ENCODE peak calls at places on chromosomes 1 and 21, in six cellular contexts. E is IMR-90, D is neuronal stem cell, U is mesenchymal stem cell, M is mesendoderm, I is trophoblast cell. C is an unnamed sample.

GRCh38 chr1:187310038-187310437 is 481.3 kb downstream of the PLA2G4A start:
- DNase-seq in E (no peak), D (no peak), U (no peak), M (no peak), I (no peak), C (no peak)

GRCh38 chr1:93579891-93580290 is 101.7 kb downstream of the BCAR3 start:
- DNase-seq in E (peak; percentile 97), D (no peak), U (peak; percentile 90), M (peak; percentile 45), I (peak; percentile 90), C (no peak)

GRCh38 chr1:102970496-102971078 is 137.7 kb downstream of the COL11A1 start:
- DNase-seq in E (peak; percentile 75), D (peak; percentile 37), U (peak; percentile 65), M (peak; percentile 75), I (peak; percentile 6), C (peak; percentile 32)

GRCh38 chr1:17094664-17095063 is 24.6 kb downstream of the PADI2 start:
- DNase-seq in E (peak; percentile 34), D (no peak), U (peak; percentile 19), M (no peak), I (no peak), C (no peak)

GRCh38 chr1:179812501-179813292 is 64.9 kb downstream of the TOR1AIP2 start:
- DNase-seq in E (peak; percentile 19), D (no peak), U (no peak), M (no peak), I (no peak), C (no peak)

GRCh38 chr1:186325239-186325638 is 49.8 kb downstream of the TPR start:
- DNase-seq in E (peak; percentile 29), D (no peak), U (peak; percentile 34), M (peak; percentile 23), I (no peak), C (no peak)

GRCh38 chr1:70034403-70034802 is 171.0 kb downstream of the LRRC40 start:
- DNase-seq in E (peak; percentile 77), D (peak; percentile 31), U (peak; percentile 58), M (peak; percentile 90), I (peak; percentile 6), C (peak; percentile 72)

GRCh38 chr21:25568230-25568629 is 39.1 kb downstream of the MRPL39 start:
- DNase-seq in E (peak; percentile 78), D (no peak), U (peak; percentile 80), M (peak; percentile 11), I (no peak), C (no peak)

GRCh38 chr1:9093096-9093495 is 23.7 kb upstream of the SLC2A5 start:
- DNase-seq in E (no peak), D (no peak), U (no peak), M (no peak), I (no peak), C (no peak)

GRCh38 chr1:212285685-212286436 is 651 bp downstream of the PPP2R5A start:
- DNase-seq in E (peak; percentile 35), D (peak; percentile 47), U (peak; percentile 62), M (peak; percentile 82), I (peak; percentile 45), C (peak; percentile 62)

GRCh38 chr1:34975312-34975711 is 9.8 kb downstream of the TMEM35B start:
- DNase-seq in E (peak; percentile 12), D (no peak), U (no peak), M (peak; percentile 61), I (no peak), C (no peak)

GRCh38 chr1:98371767-98372166 is 289.8 kb upstream of the SNX7 start:
- DNase-seq in E (no peak), D (no peak), U (no peak), M (no peak), I (no peak), C (no peak)

GRCh38 chr1:152515454-152515823 is 1.2 kb downstream of the CRCT1 start:
- DNase-seq in E (peak; percentile 4), D (no peak), U (no peak), M (peak; percentile 1), I (no peak), C (no peak)
- H3K23ac ChIP-seq in E (no peak overlapping the region), D (no peak overlapping the region), U (no peak overlapping the region), M (no peak overlapping the region), I (no peak overlapping the region), C (no peak overlapping the region)

GRCh38 chr1:72018562-72018961 is 263.8 kb downstream of the NEGR1 start:
- DNase-seq in E (no peak), D (no peak), U (no peak), M (no peak), I (no peak), C (no peak)
- H3K23ac ChIP-seq in E (no peak overlapping the region), D (no peak overlapping the region), U (no peak overlapping the region), M (no peak overlapping the region), I (no peak overlapping the region), C (no peak overlapping the region)

GRCh38 chr1:226649244-226649643 is 89.8 kb downstream of the ITPKB start:
- DNase-seq in E (no peak), D (no peak), U (no peak), M (no peak), I (no peak), C (no peak)
- H3K23ac ChIP-seq in E (no peak overlapping the region), D (peak overlapping the region; percentile 74), U (no peak overlapping the region), M (no peak overlapping the region), I (peak overlapping the region; percentile 8), C (peak overlapping the region; percentile 2)

GRCh38 chr1:2277741-2278488 is 49.8 kb downstream of the SKI start:
- DNase-seq in E (no peak), D (no peak), U (peak; percentile 15), M (peak; percentile 54), I (no peak), C (peak; percentile 38)
- H3K23ac ChIP-seq in E (peak overlapping the region; percentile 76), D (peak overlapping the region; percentile 99), U (no peak overlapping the region), M (no peak overlapping the region), I (no peak overlapping the region), C (peak overlapping the region; percentile 23)

DNA sequence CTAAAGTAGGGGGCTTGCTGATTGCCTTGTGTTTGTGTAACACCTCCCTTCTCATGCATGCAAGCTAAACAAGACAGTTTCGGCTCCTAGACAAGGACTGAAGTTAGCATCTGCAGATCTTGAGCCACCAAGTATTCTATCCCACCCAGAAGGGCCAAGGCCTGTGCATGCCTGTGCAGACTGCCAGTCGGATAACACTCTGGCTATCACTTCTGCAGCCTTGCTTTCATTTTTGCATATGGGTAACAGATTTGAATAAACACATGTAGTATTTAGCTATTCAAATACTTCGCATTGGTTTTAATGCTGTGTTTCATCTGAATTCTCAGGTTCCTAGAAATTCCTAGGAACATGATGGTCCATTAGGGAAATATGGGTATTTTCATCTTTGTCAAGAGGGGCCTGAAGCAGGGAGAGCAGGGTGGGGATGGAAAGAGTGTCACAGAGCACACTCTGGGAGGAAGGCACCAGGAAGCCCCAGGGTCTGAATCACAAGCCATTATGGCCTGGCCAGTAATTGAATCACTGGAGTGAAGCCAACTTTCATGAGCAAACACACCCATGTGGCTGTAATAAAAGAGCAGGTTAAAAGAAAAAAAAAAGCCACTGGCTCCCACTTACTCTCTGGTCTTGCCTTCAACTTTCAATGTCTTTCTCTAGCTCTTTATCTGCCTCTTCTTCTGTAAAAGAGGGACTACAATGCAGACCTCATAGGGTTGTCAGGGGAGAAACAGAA is 28.2 kb downstream of the GADD45A start:
- DNase-seq in E (peak; percentile 91), D (no peak), U (peak; percentile 87), M (no peak), I (no peak), C (no peak)
- H3K23ac ChIP-seq in E (peak overlapping the region; percentile 34), D (no peak overlapping the region), U (no peak overlapping the region), M (no peak overlapping the region), I (no peak overlapping the region), C (no peak overlapping the region)

DNA sequence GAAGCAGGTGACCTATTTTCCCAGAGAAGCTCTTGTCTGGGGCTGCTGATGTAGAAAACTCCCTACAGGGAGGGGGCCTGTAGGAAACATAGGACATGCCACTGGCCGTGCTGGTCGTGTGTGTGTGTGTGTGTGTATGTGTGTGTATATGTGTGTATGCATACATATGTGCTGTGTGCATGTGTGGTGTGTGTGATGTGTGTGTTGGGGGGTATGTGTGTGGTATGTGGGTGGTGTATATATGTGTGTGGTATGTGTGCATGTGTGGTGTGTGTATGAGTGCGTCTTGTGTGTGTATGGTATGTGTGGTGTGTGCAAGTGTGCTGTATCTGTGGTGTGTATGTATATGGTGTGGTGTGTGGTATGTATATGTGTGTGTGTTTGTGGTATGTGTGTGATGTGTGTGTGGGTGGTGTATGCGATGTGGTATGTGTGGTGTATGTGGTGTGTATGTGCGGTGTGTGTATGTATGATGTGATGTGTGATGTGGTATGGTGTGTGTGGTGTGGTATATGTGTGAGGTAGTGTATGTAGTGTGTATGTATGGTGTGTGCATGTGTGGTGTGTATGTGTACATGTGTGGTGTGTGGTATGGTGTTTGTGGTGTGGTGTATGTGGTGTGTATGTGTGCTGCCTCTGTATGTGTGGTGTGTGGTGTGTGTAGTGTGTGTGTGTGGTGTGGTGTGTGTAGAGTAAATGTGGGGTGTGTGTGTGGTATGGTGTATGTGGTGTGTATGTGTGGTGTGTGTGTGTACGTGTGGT is 120.9 kb upstream of the CACHD1 start:
- DNase-seq in E (no peak), D (no peak), U (no peak), M (no peak), I (no peak), C (no peak)
- H3K23ac ChIP-seq in E (no peak overlapping the region), D (peak overlapping the region; percentile 97), U (no peak overlapping the region), M (no peak overlapping the region), I (peak overlapping the region; percentile 62), C (no peak overlapping the region)

GRCh38 chr1:24641646-24642151 is 1.4 kb upstream of the SRRM1 start:
- DNase-seq in E (peak; percentile 16), D (no peak), U (peak; percentile 48), M (peak; percentile 37), I (no peak), C (peak; percentile 35)

GRCh38 chr1:24643362-24644346 is 552 bp downstream of the SRRM1 start:
- DNase-seq in E (no peak), D (no peak), U (peak; percentile 24), M (peak; percentile 60), I (no peak), C (no peak)

GRCh38 chr1:24640288-24640687 is 2.8 kb upstream of the SRRM1 start:
- DNase-seq in E (no peak), D (no peak), U (no peak), M (peak; percentile 14), I (no peak), C (peak; percentile 54)

GRCh38 chr1:24639881-24640280 is 3.2 kb upstream of the SRRM1 start:
- DNase-seq in E (no peak), D (no peak), U (no peak), M (no peak), I (no peak), C (no peak)

GRCh38 chr1:24642481-24643361 is at the start of gene SRRM1:
- DNase-seq in E (peak; percentile 100), D (peak; percentile 99), U (peak; percentile 100), M (peak; percentile 100), I (peak; percentile 99), C (peak; percentile 100)
- H3K23ac ChIP-seq in E (peak within 1 kb of the TSS; percentile 99), D (peak within 1 kb of the TSS; percentile 9), U (peak within 1 kb of the TSS; percentile 97), M (peak within 1 kb of the TSS; percentile 98), I (no peak within 1 kb of the TSS), C (no peak within 1 kb of the TSS)

DNA sequence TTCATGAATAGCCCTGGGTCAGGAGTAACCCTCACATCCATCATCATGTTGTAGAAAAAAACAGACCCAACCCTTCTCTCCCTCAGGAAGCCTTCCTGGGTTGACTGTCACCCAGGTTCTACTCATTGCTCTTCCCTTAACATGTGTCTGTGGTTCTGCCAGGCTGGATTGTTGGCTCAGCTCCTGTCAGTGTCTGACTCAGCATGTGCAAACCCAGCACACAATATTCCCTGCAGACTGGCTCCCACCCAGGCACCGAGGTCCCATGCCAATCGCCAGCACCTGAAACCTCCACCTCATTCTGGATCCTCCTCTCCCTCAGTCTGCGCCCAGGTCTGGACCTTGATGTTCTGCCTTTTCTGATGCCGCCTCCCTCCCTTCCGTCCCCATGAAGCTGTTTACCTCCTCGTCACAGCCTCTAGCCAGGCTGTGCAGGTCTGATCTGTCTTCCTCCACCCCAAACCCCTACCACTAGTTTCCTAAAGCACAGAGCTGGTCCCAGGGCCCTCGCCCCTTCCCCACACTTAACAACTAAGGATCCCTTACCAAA is 4.3 kb upstream of the S100A8 start:
- DNase-seq in E (no peak), D (no peak), U (no peak), M (no peak), I (no peak), C (peak; percentile 17)
- H3K23ac ChIP-seq in E (no peak overlapping the region), D (no peak overlapping the region), U (no peak overlapping the region), M (no peak overlapping the region), I (no peak overlapping the region), C (no peak overlapping the region)